ENCODE peak calls at places on chromosomes 3 and 15, in seven cellular contexts. X is non-pigmented ciliary epithelial cell; E is heart right ventricle; U is choroid plexus epithelial cell; Q is activated T-cell treated with anti-CD3 and anti-CD28 coated beads, Interleukin-2, amount 50 U/mL, for 1 hour; L is progenitor cell of endocrine pancreas; V is GM06990. S is an unnamed sample.

GRCh38 chr15:31080618-31081017 is 20.9 kb downstream of the TRPM1 start:
- DNase-seq in X (no peak), E (peak), U (peak), Q (peak), L (peak), V (peak), S (no peak)

GRCh38 chr15:92647467-92648163 is 8.0 kb downstream of the FAM174B start:
- DNase-seq in X (no peak), E (no peak), U (no peak), Q (no peak), L (no peak), V (no peak), S (no peak)

GRCh38 chr3:187628169-187628568 is 42.0 kb downstream of the SST start:
- DNase-seq in X (no peak), E (no peak), U (no peak), Q (no peak), L (no peak), V (no peak), S (no peak)

GRCh38 chr15:35657679-35658201 is 111.8 kb upstream of the DPH6 start:
- DNase-seq in X (no peak), E (no peak), U (peak), Q (no peak), L (no peak), V (no peak), S (peak)

GRCh38 chr3:69671082-69671952 is 67.9 kb upstream of the MITF start:
- DNase-seq in X (no peak), E (no peak), U (peak), Q (no peak), L (peak), V (no peak), S (peak)

GRCh38 chr3:127288921-127289645 is 1.2 kb upstream of the PRR20G start:
- DNase-seq in X (no peak), E (no peak), U (no peak), Q (no peak), L (no peak), V (no peak), S (no peak)

GRCh38 chr15:59300618-59301139 is 72.0 kb downstream of the MYO1E start:
- DNase-seq in X (no peak), E (peak), U (no peak), Q (no peak), L (no peak), V (no peak), S (no peak)

GRCh38 chr15:85024509-85025336 is 43.1 kb downstream of the PDE8A start:
- DNase-seq in X (no peak), E (no peak), U (peak), Q (no peak), L (no peak), V (no peak), S (peak)

GRCh38 chr15:27563765-27564164 is 535.4 kb downstream of the OCA2 start:
- DNase-seq in X (no peak), E (no peak), U (no peak), Q (no peak), L (no peak), V (no peak), S (no peak)

GRCh38 chr3:186653984-186654383 is 11.8 kb upstream of the HRG start:
- DNase-seq in X (no peak), E (no peak), U (no peak), Q (no peak), L (no peak), V (no peak), S (peak)

GRCh38 chr3:184748219-184749135 is 36.6 kb upstream of the MAGEF1 start:
- DNase-seq in X (no peak), E (no peak), U (peak), Q (no peak), L (no peak), V (peak), S (peak)

GRCh38 chr15:82919231-82919886 is 33.2 kb downstream of the HOMER2 start:
- DNase-seq in X (no peak), E (peak), U (no peak), Q (no peak), L (no peak), V (no peak), S (no peak)

GRCh38 chr3:159919873-159920272 is 68.8 kb upstream of the IL12A start:
- DNase-seq in X (no peak), E (no peak), U (peak), Q (no peak), L (no peak), V (peak), S (no peak)

GRCh38 chr15:66298803-66299251 is 5.5 kb downstream of the DIS3L start:
- DNase-seq in X (no peak), E (no peak), U (no peak), Q (no peak), L (no peak), V (no peak), S (no peak)